ENCODE peak calls at places on chromosome 17, in ten cellular contexts. C is upper lobe of right lung, F is uterus, Q is right lobe of liver, N is esophagus squamous epithelium, Y is tibial nerve, W is GM12865, O is fibroblast of lung, Z is A549, M is lower lobe of right lung. S is an unnamed sample.

GRCh38 chr17:81551458-81552243 is 502 bp downstream of the FAAP100 start:
- DNase-seq in C (no peak), N (no peak), Y (peak), Q (peak), F (no peak), O (no peak), Z (peak), M (no peak), W (peak), S (no peak)

GRCh38 chr17:27345141-27345904 is 51.4 kb downstream of the WSB1 start:
- DNase-seq in O (peak), C (no peak), W (no peak), Y (no peak), M (no peak), F (no peak), Z (no peak), N (no peak), Q (no peak), S (peak)

GRCh38 chr17:39231587-39232551 is 6.1 kb upstream of the STAC2 start:
- DNase-seq in M (peak), C (peak), Q (no peak), F (peak), N (no peak), Y (no peak), O (peak), Z (peak), W (peak), S (peak)

GRCh38 chr17:45775576-45776011 is 8.5 kb upstream of the CRHR1 start:
- DNase-seq in C (no peak), Y (no peak), Q (peak), W (no peak), N (no peak), O (no peak), F (peak), Z (no peak), M (no peak), S (no peak)

GRCh38 chr17:31401456-31402254 is 10.2 kb downstream of the RAB11FIP4 start:
- DNase-seq in Q (peak), Y (no peak), O (no peak), Z (no peak), W (no peak), C (no peak), M (no peak), N (no peak), F (no peak), S (no peak)

GRCh38 chr17:80943346-80944145 is 48.1 kb upstream of the CHMP6 start:
- DNase-seq in Q (no peak), F (peak), N (no peak), Y (no peak), Z (no peak), C (peak), O (no peak), W (no peak), M (peak), S (no peak)

GRCh38 chr17:40550608-40551007 is 14.7 kb downstream of the CCR7 start:
- DNase-seq in Y (no peak), F (peak), M (no peak), N (no peak), C (peak), Q (peak), O (peak), W (no peak), Z (peak), S (peak)

GRCh38 chr17:4605826-4606225 is 21.5 kb downstream of the SMTNL2 start:
- DNase-seq in O (peak), N (no peak), C (no peak), Q (no peak), F (peak), Y (no peak), Z (no peak), W (peak), M (no peak), S (peak)

GRCh38 chr17:80181431-80181830 is 11.6 kb downstream of the CARD14 start:
- DNase-seq in F (no peak), Z (no peak), C (no peak), N (no peak), Y (no peak), W (no peak), O (no peak), M (no peak), Q (no peak), S (no peak)

GRCh38 chr17:35387496-35387895 is 14.1 kb upstream of the SLFN11 start:
- DNase-seq in C (no peak), Z (no peak), Y (no peak), W (no peak), M (no peak), Q (no peak), N (no peak), F (no peak), O (no peak), S (no peak)

GRCh38 chr17:58273453-58274104 is 7.2 kb downstream of the MPO start:
- DNase-seq in M (no peak), N (no peak), Q (no peak), C (no peak), F (no peak), O (no peak), W (no peak), Y (no peak), Z (no peak), S (no peak)

GRCh38 chr17:1422907-1423306 is 22.9 kb upstream of the YWHAE start:
- DNase-seq in Q (no peak), C (no peak), W (no peak), F (no peak), Z (peak), M (no peak), Y (no peak), O (peak), N (no peak), S (peak)

GRCh38 chr17:55343114-55343513 is 78.4 kb downstream of the HLF start:
- DNase-seq in O (no peak), F (no peak), W (no peak), Z (no peak), Y (no peak), C (no peak), N (no peak), Q (no peak), M (no peak), S (no peak)

GRCh38 chr17:63855185-63855584 is 12.7 kb upstream of the SMARCD2 start:
- DNase-seq in F (no peak), Q (no peak), W (no peak), Z (no peak), M (no peak), C (no peak), N (no peak), O (no peak), Y (no peak), S (no peak)

GRCh38 chr17:79839363-79840203 is at the start of gene CBX4:
- DNase-seq in Z (peak), W (peak), C (peak), N (peak), Q (peak), Y (peak), O (peak), M (peak), F (peak), S (peak)

GRCh38 chr17:67628580-67629013 is 89.1 kb upstream of the NOL11 start:
- DNase-seq in M (peak), W (peak), Q (peak), O (peak), C (peak), N (no peak), F (no peak), Z (peak), Y (no peak), S (no peak)

GRCh38 chr17:9247401-9247938 is 226.2 kb downstream of the NTN1 start:
- DNase-seq in O (no peak), N (no peak), M (no peak), Q (no peak), Y (no peak), Z (no peak), F (no peak), C (no peak), W (no peak), S (no peak)

GRCh38 chr17:35799942-35800341 is 4.5 kb upstream of the MMP28 start:
- DNase-seq in Q (peak), Y (no peak), W (no peak), N (no peak), F (peak), O (peak), Z (peak), M (peak), C (peak), S (peak)

GRCh38 chr17:46764709-46765401 is 53.6 kb downstream of the WNT3 start:
- DNase-seq in W (no peak), Z (no peak), N (no peak), Y (no peak), C (peak), M (peak), Q (no peak), F (no peak), O (peak), S (peak)

GRCh38 chr17:56230660-56231059 is 77.4 kb downstream of the ANKFN1 start:
- DNase-seq in F (no peak), M (no peak), N (no peak), Y (peak), W (no peak), Q (no peak), C (no peak), O (peak), Z (no peak), S (peak)

GRCh38 chr17:44314869-44315661 is 6.7 kb downstream of the RUNDC3A start:
- DNase-seq in N (no peak), Z (peak), F (no peak), W (peak), C (peak), M (no peak), Y (no peak), Q (no peak), O (no peak), S (peak)

GRCh38 chr17:31527606-31528005 is 136.1 kb downstream of the RAB11FIP4 start:
- DNase-seq in W (no peak), Q (no peak), Y (no peak), M (no peak), F (no peak), N (no peak), O (no peak), Z (no peak), C (no peak), S (peak)

GRCh38 chr17:40540448-40540847 is 24.8 kb downstream of the CCR7 start:
- DNase-seq in W (no peak), Z (no peak), F (peak), Q (no peak), C (peak), Y (no peak), O (no peak), M (no peak), N (no peak), S (no peak)

GRCh38 chr17:68198931-68199836 is 48.7 kb upstream of the AMZ2 start:
- DNase-seq in O (peak), Q (no peak), N (no peak), Y (no peak), C (no peak), W (no peak), Z (peak), F (no peak), M (no peak), S (peak)

GRCh38 chr17:1108560-1108809 is 71.3 kb downstream of the ABR start:
- DNase-seq in F (peak), W (no peak), M (no peak), N (no peak), Z (no peak), O (no peak), C (no peak), Q (no peak), Y (no peak), S (no peak)

GRCh38 chr17:39927928-39928867 is 666 bp downstream of the LRRC3C start:
- DNase-seq in O (no peak), W (peak), F (peak), Z (peak), N (no peak), M (peak), C (peak), Q (peak), Y (no peak), S (no peak)

GRCh38 chr17:82705756-82706155 is 7.3 kb upstream of the RAB40B start:
- DNase-seq in Y (no peak), N (no peak), Q (no peak), M (no peak), W (no peak), O (no peak), Z (no peak), C (no peak), F (no peak), S (no peak)

GRCh38 chr17:17172990-17173389 is 33.1 kb downstream of the PLD6 start:
- DNase-seq in F (no peak), O (no peak), N (no peak), M (no peak), Q (no peak), Z (no peak), C (no peak), Y (no peak), W (no peak), S (no peak)

GRCh38 chr17:60086822-60087591 is 8.3 kb upstream of the HEATR6 start:
- DNase-seq in Q (no peak), Z (peak), O (peak), F (no peak), Y (no peak), C (peak), W (no peak), N (no peak), M (peak), S (peak)

GRCh38 chr17:46944931-46945330 is 22.0 kb downstream of the GOSR2 start:
- DNase-seq in Y (no peak), Q (no peak), O (no peak), F (no peak), W (no peak), C (no peak), M (no peak), Z (no peak), N (no peak), S (no peak)

GRCh38 chr17:73030995-73031394 is 61.5 kb downstream of the SLC39A11 start:
- DNase-seq in Q (no peak), F (no peak), C (no peak), O (no peak), Y (no peak), W (no peak), N (no peak), Z (no peak), M (no peak), S (no peak)

GRCh38 chr17:75428775-75429469 is 23.4 kb upstream of the GRB2 start:
- DNase-seq in N (no peak), C (no peak), M (no peak), Q (no peak), Y (no peak), O (peak), Z (peak), F (no peak), W (no peak), S (peak)

GRCh38 chr17:21286066-21286770 is 1.7 kb downstream of the MAP2K3 start:
- DNase-seq in Q (peak), W (peak), C (peak), N (peak), M (peak), Z (peak), Y (peak), F (peak), O (peak), S (peak)

GRCh38 chr17:29008591-29008990 is 2.8 kb upstream of the SEZ6 start:
- DNase-seq in C (no peak), F (no peak), Z (no peak), M (no peak), O (no peak), W (no peak), Q (no peak), N (no peak), Y (no peak), S (no peak)

GRCh38 chr17:29007456-29008455 is 1.9 kb upstream of the SEZ6 start:
- DNase-seq in C (no peak), Q (no peak), W (no peak), M (no peak), F (no peak), Z (peak), N (no peak), Y (no peak), O (no peak), S (peak)

GRCh38 chr17:29005562-29005887 is 308 bp downstream of the SEZ6 start:
- DNase-seq in Z (no peak), Y (no peak), F (no peak), M (no peak), N (no peak), O (no peak), Q (no peak), C (no peak), W (no peak), S (no peak)

GRCh38 chr17:29004081-29004692 is 1.6 kb downstream of the SEZ6 start:
- DNase-seq in Y (no peak), Z (peak), Q (no peak), M (no peak), N (no peak), O (peak), F (no peak), C (no peak), W (no peak), S (peak)

DNA sequence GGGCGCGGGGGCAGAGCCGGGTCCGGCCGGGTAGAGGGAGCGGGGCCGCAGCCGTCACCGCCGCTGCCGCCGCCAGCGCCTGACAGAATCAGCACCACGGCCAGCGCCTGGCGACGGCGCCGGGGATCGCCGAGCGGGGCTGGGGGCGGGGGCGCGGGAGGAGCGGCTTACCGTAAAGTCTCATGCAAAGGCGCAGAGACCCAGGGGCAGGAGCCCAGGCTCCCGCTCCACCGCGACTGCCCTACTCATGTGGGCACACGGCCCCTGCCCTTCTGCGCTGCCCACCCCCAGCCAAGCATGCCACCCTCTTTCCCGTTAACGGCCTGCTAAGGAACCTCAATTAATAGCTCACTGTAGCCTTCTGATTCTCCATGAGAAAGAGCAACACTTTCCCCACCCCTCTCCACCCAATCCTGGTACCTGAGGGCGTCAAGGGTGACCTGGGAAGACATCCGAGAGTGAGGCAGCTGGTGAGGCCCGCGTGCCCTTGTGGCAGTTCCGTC is at the start of gene SEZ6:
- DNase-seq in Y (peak), N (no peak), O (peak), C (peak), M (peak), W (peak), Q (peak), Z (peak), F (peak), S (peak)
- H3K4me3 ChIP-seq in Y (peak), N (no peak), O (no peak), C (no peak), M (no peak), W (no peak), Q (no peak), Z (peak), F (no peak), S (no peak)

GRCh38 chr17:61996916-61997605 is 68.0 kb downstream of the MED13 start:
- DNase-seq in N (no peak), M (no peak), W (no peak), C (no peak), F (no peak), O (no peak), Z (no peak), Y (no peak), Q (no peak), S (no peak)
- TF ChIP-seq CTCF in N (no peak), M (no peak), W (no peak), C (no peak), F (no peak), O (no peak), Z (no peak), Y (no peak), Q (no peak), S (no peak)

DNA sequence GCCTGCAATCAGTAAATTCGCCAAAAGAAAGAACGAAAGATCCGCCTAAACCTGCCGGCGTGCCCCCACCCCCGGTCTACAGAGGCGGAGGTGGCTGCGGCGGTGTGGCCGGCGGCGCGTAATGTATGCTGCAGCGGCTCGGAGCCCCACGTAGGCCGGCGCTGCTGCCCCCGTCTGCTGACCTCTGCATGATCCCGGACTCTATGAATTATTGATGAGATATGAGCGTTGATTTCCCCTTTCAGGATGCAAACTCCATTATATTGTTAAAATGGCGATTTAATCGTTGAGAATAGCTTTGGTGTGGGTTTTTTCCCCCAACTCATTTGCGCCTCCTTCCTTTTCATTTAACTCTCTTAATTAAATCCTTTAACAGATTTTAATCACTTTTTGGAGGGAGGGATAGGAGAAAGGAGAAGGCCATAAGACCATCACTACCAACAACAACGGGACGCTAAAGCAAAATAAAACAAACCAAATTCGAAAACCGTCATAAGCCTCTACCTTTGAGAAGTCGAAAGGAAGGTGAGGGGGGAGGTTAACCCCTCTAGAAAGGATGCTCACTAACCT is 3.6 kb downstream of the HOXB3 start:
- DNase-seq in M (no peak), W (no peak), C (no peak), O (peak), F (no peak), Q (no peak), Z (no peak), N (no peak), Y (no peak), S (no peak)
- H3K4me3 ChIP-seq in M (peak), W (no peak), C (peak), O (peak), F (peak), Q (peak), Z (no peak), N (peak), Y (peak), S (no peak)

GRCh38 chr17:61237275-61237674 is 162.4 kb upstream of the TBX2 start:
- DNase-seq in C (no peak), W (no peak), Z (peak), O (no peak), Q (no peak), N (no peak), M (no peak), Y (no peak), F (no peak), S (no peak)
- TF ChIP-seq CTCF in C (no peak), W (no peak), Z (no peak), O (no peak), Q (no peak), N (no peak), M (no peak), Y (no peak), F (no peak), S (no peak)

GRCh38 chr17:42784361-42784760 is 4.0 kb downstream of the WNK4 start:
- DNase-seq in C (no peak), M (no peak), F (no peak), O (no peak), Y (no peak), N (no peak), Z (no peak), Q (no peak), W (no peak), S (no peak)
- H3K4me3 ChIP-seq in C (no peak), M (no peak), F (no peak), O (no peak), Y (no peak), N (no peak), Z (no peak), Q (no peak), W (no peak), S (no peak)

GRCh38 chr17:37220609-37220953 is 155.2 kb upstream of the C17orf78 start:
- DNase-seq in Y (no peak), W (peak), Q (no peak), F (no peak), Z (peak), C (no peak), O (peak), M (no peak), N (no peak), S (peak)
- TF ChIP-seq CTCF in Y (peak), W (peak), Q (peak), F (no peak), Z (peak), C (no peak), O (peak), M (no peak), N (peak), S (peak)

DNA sequence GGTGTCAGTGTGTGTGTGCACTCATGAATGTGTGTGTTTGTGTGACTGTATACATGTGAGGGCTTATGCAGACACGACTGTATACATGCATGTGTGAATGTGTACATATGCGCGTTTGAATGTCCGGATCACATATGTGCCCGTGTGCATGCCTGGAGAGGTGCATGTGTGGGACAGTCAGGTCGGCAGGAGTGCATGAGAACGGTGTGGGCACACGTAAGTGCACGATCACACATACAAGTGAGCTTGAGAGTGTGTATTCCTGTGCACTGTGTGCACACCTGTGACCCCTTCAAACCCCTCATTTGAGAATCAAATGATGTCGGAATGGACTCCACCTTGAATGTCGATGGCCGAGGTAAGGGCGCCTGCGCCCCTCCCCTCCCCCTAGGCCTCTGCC is 694 bp upstream of the NGFR start:
- DNase-seq in Y (no peak), M (no peak), F (no peak), O (no peak), N (no peak), Q (no peak), C (no peak), Z (no peak), W (no peak), S (no peak)
- H3K4me3 ChIP-seq in Y (peak), M (peak), F (no peak), O (no peak), N (no peak), Q (no peak), C (no peak), Z (peak), W (no peak), S (no peak)

GRCh38 chr17:78144146-78144719 is 2.0 kb upstream of the C17orf99 start:
- DNase-seq in Q (peak), O (peak), Z (peak), W (peak), N (no peak), M (peak), Y (peak), F (peak), C (peak), S (peak)
- TF ChIP-seq CTCF in Q (peak), O (no peak), Z (peak), W (no peak), N (no peak), M (no peak), Y (no peak), F (peak), C (no peak), S (no peak)

GRCh38 chr17:14739656-14740431 is 439.0 kb downstream of the HS3ST3B1 start:
- DNase-seq in Z (no peak), M (no peak), Y (no peak), W (no peak), F (no peak), O (no peak), N (no peak), Q (no peak), C (no peak), S (no peak)
- H3K4me3 ChIP-seq in Z (no peak), M (no peak), Y (no peak), W (no peak), F (no peak), O (no peak), N (no peak), Q (no peak), C (no peak), S (no peak)